ENCODE peak calls at places on chromosomes 12 and 14, in four cellular contexts. One of them, this sample, is unnamed.

GRCh38 chr12:503111-503761 is 43.5 kb downstream of the B4GALNT3 start:
- DNase-seq in GM23248: no peak
- DNase-seq in cardiac fibroblast: peak; percentile 13
- DNase-seq in naive B cell: no peak
- DNase-seq in this sample: no peak

GRCh38 chr12:40240779-40241178 is 16.0 kb downstream of the LRRK2 start:
- DNase-seq in GM23248: no peak
- DNase-seq in cardiac fibroblast: no peak
- DNase-seq in naive B cell: no peak
- DNase-seq in this sample: no peak

GRCh38 chr12:77113971-77114370 is 48.6 kb upstream of the E2F7 start:
- DNase-seq in GM23248: peak; percentile 51
- DNase-seq in cardiac fibroblast: peak; percentile 67
- DNase-seq in naive B cell: no peak
- DNase-seq in this sample: no peak

GRCh38 chr14:72451081-72451972 is 442.6 kb downstream of the DPF3 start:
- DNase-seq in GM23248: no peak
- DNase-seq in cardiac fibroblast: no peak
- DNase-seq in naive B cell: no peak
- DNase-seq in this sample: no peak

GRCh38 chr12:120194226-120194533 is 335 bp downstream of the GCN1 start:
- DNase-seq in GM23248: no peak
- DNase-seq in cardiac fibroblast: peak; percentile 22
- DNase-seq in naive B cell: no peak
- DNase-seq in this sample: no peak

GRCh38 chr12:110998165-110998564 is 77.8 kb upstream of the MYL2 start:
- DNase-seq in GM23248: peak; percentile 28
- DNase-seq in cardiac fibroblast: peak; percentile 2
- DNase-seq in naive B cell: no peak
- DNase-seq in this sample: no peak

GRCh38 chr12:6620137-6620884 is 13.1 kb upstream of the CHD4 start:
- DNase-seq in GM23248: peak; percentile 82
- DNase-seq in cardiac fibroblast: peak; percentile 61
- DNase-seq in naive B cell: no peak
- DNase-seq in this sample: peak; percentile 87

GRCh38 chr14:76320486-76320885 is 55.5 kb upstream of the ESRRB start:
- DNase-seq in GM23248: no peak
- DNase-seq in cardiac fibroblast: no peak
- DNase-seq in naive B cell: no peak
- DNase-seq in this sample: peak; percentile 37

GRCh38 chr12:48865441-48866290 is at the start of gene RND1:
- DNase-seq in GM23248: peak; percentile 94
- DNase-seq in cardiac fibroblast: peak; percentile 92
- DNase-seq in naive B cell: peak; percentile 83
- DNase-seq in this sample: peak; percentile 93

GRCh38 chr14:91279354-91279753 is 34.9 kb upstream of the GPR68 start:
- DNase-seq in GM23248: no peak
- DNase-seq in cardiac fibroblast: no peak
- DNase-seq in naive B cell: no peak
- DNase-seq in this sample: no peak

GRCh38 chr12:13613297-13613696 is 368.1 kb downstream of the GRIN2B start:
- DNase-seq in GM23248: no peak
- DNase-seq in cardiac fibroblast: no peak
- DNase-seq in naive B cell: no peak
- DNase-seq in this sample: no peak

GRCh38 chr12:104182621-104183378 is 32.8 kb upstream of the TXNRD1 start:
- DNase-seq in GM23248: no peak
- DNase-seq in cardiac fibroblast: peak; percentile 38
- DNase-seq in naive B cell: no peak
- DNase-seq in this sample: no peak

GRCh38 chr14:64518229-64518628 is 13.7 kb downstream of the ZBTB1 start:
- DNase-seq in GM23248: no peak
- DNase-seq in cardiac fibroblast: no peak
- DNase-seq in naive B cell: no peak
- DNase-seq in this sample: no peak

GRCh38 chr12:132154941-132155770 is 10.9 kb downstream of the NOC4L start:
- DNase-seq in GM23248: peak; percentile 30
- DNase-seq in cardiac fibroblast: no peak
- DNase-seq in naive B cell: no peak
- DNase-seq in this sample: no peak

GRCh38 chr14:81070511-81070910 is 115.1 kb downstream of the TSHR start:
- DNase-seq in GM23248: no peak
- DNase-seq in cardiac fibroblast: no peak
- DNase-seq in naive B cell: no peak
- DNase-seq in this sample: no peak

GRCh38 chr12:95386056-95386455 is 87.9 kb upstream of the METAP2 start:
- DNase-seq in GM23248: peak; percentile 57
- DNase-seq in cardiac fibroblast: peak; percentile 47
- DNase-seq in naive B cell: no peak
- DNase-seq in this sample: no peak

GRCh38 chr12:101829639-101830390 is 944 bp downstream of the GNPTAB start:
- DNase-seq in GM23248: peak; percentile 49
- DNase-seq in cardiac fibroblast: peak; percentile 22
- DNase-seq in naive B cell: peak; percentile 13
- DNase-seq in this sample: no peak

GRCh38 chr12:77615331-77615730 is 215.4 kb upstream of the NAV3 start:
- DNase-seq in GM23248: peak; percentile 13
- DNase-seq in cardiac fibroblast: peak; percentile 7
- DNase-seq in naive B cell: no peak
- DNase-seq in this sample: no peak

GRCh38 chr12:98998697-98999299 is 353.7 kb downstream of the APAF1 start:
- DNase-seq in GM23248: peak; percentile 68
- DNase-seq in cardiac fibroblast: peak; percentile 69
- DNase-seq in naive B cell: no peak
- DNase-seq in this sample: no peak

GRCh38 chr14:68192935-68193334 is 373.4 kb downstream of the RAD51B start:
- DNase-seq in GM23248: no peak
- DNase-seq in cardiac fibroblast: no peak
- DNase-seq in naive B cell: no peak
- DNase-seq in this sample: no peak

GRCh38 chr12:32756476-32757158 is 920 bp upstream of the YARS2 start:
- DNase-seq in GM23248: no peak
- DNase-seq in cardiac fibroblast: no peak
- DNase-seq in naive B cell: no peak
- DNase-seq in this sample: no peak

GRCh38 chr12:42396473-42397259 is 70.7 kb downstream of the PPHLN1 start:
- DNase-seq in GM23248: peak; percentile 4
- DNase-seq in cardiac fibroblast: no peak
- DNase-seq in naive B cell: no peak
- DNase-seq in this sample: no peak

GRCh38 chr12:45220366-45220931 is 4.6 kb downstream of the ANO6 start:
- DNase-seq in GM23248: no peak
- DNase-seq in cardiac fibroblast: no peak
- DNase-seq in naive B cell: no peak
- DNase-seq in this sample: no peak

GRCh38 chr12:46303039-46303666 is 34.3 kb upstream of the SLC38A1 start:
- DNase-seq in GM23248: peak; percentile 53
- DNase-seq in cardiac fibroblast: peak; percentile 64
- DNase-seq in naive B cell: peak; percentile 46
- DNase-seq in this sample: no peak

GRCh38 chr12:101009274-101009673 is 200.8 kb downstream of the SLC5A8 start:
- DNase-seq in GM23248: no peak
- DNase-seq in cardiac fibroblast: no peak
- DNase-seq in naive B cell: no peak
- DNase-seq in this sample: no peak

GRCh38 chr14:64855732-64856527 is 23.8 kb downstream of the SPTB start:
- DNase-seq in GM23248: no peak
- DNase-seq in cardiac fibroblast: no peak
- DNase-seq in naive B cell: no peak
- DNase-seq in this sample: no peak

GRCh38 chr12:54051916-54052744 is 1.5 kb upstream of the HOXC4 start:
- DNase-seq in GM23248: no peak
- DNase-seq in cardiac fibroblast: no peak
- DNase-seq in naive B cell: no peak
- DNase-seq in this sample: no peak

GRCh38 chr12:49577589-49578315 is 9.8 kb upstream of the MCRS1 start:
- DNase-seq in GM23248: no peak
- DNase-seq in cardiac fibroblast: no peak
- DNase-seq in naive B cell: no peak
- DNase-seq in this sample: no peak

GRCh38 chr12:89954259-89954658 is 245.6 kb upstream of the ATP2B1 start:
- DNase-seq in GM23248: no peak
- DNase-seq in cardiac fibroblast: no peak
- DNase-seq in naive B cell: no peak
- DNase-seq in this sample: no peak

GRCh38 chr12:66620703-66621102 is 58.2 kb downstream of the GRIP1 start:
- DNase-seq in GM23248: no peak
- DNase-seq in cardiac fibroblast: no peak
- DNase-seq in naive B cell: no peak
- DNase-seq in this sample: no peak

GRCh38 chr12:9022592-9022991 is 33.2 kb downstream of the KLRG1 start:
- DNase-seq in GM23248: no peak
- DNase-seq in cardiac fibroblast: no peak
- DNase-seq in naive B cell: no peak
- DNase-seq in this sample: no peak

This sample was measured in posterior vena cava.